ENCODE peak calls at places on chromosomes 4 and X, in six cellular contexts. I is SK-N-SH, S is osteoblast, T is upper lobe of left lung, L is body of pancreas, E is astrocyte of the spinal cord. G is an unnamed sample.

GRCh38 chrX:1380672-1381233 is 11.2 kb downstream of the SLC25A6 start:
- DNase-seq in S (peak; percentile 85), T (no peak), L (peak; percentile 20), I (peak; percentile 51), E (no peak), G (no peak)

GRCh38 chrX:129116651-129117050 is 406.6 kb downstream of the SMARCA1 start:
- DNase-seq in E (no peak), I (no peak), T (no peak), S (no peak), L (no peak), G (no peak)

GRCh38 chr4:108172780-108173598 is 4.3 kb upstream of the LEF1 start:
- DNase-seq in L (peak; percentile 52), I (peak; percentile 83), S (peak; percentile 95), E (peak; percentile 88), T (peak; percentile 92), G (no peak)

GRCh38 chrX:87236836-87237235 is 280.8 kb upstream of the KLHL4 start:
- DNase-seq in T (no peak), L (no peak), S (no peak), E (no peak), I (no peak), G (no peak)

GRCh38 chr4:13840573-13841185 is 213.2 kb upstream of the BOD1L1 start:
- DNase-seq in L (no peak), T (no peak), S (no peak), E (no peak), I (no peak), G (no peak)

GRCh38 chr4:109969909-109970308 is 57.2 kb downstream of the EGF start:
- DNase-seq in E (no peak), T (no peak), I (no peak), S (no peak), L (no peak), G (no peak)

GRCh38 chr4:82780398-82781231 is 18.0 kb downstream of the SCD5 start:
- DNase-seq in S (no peak), L (peak; percentile 85), I (peak; percentile 69), E (peak; percentile 90), T (peak; percentile 85), G (no peak)

GRCh38 chr4:179804440-179804839 is 2362.2 kb upstream of the AGA start:
- DNase-seq in T (no peak), I (no peak), E (peak; percentile 77), S (no peak), L (no peak), G (no peak)

GRCh38 chr4:148443550-148444295 is 1.5 kb upstream of the NR3C2 start:
- DNase-seq in L (peak; percentile 52), E (no peak), T (peak; percentile 92), I (peak; percentile 38), S (peak; percentile 74), G (no peak)

GRCh38 chr4:155818639-155819038 is 47.4 kb downstream of the ASIC5 start:
- DNase-seq in T (no peak), L (no peak), E (no peak), S (no peak), I (no peak), G (no peak)

GRCh38 chrX:66015152-66015827 is 24.6 kb downstream of the VSIG4 start:
- DNase-seq in L (no peak), S (peak; percentile 27), I (no peak), T (no peak), E (no peak), G (no peak)

GRCh38 chr4:4837921-4838601 is 21.4 kb upstream of the MSX1 start:
- DNase-seq in T (no peak), I (no peak), L (no peak), E (peak; percentile 36), S (no peak), G (no peak)

GRCh38 chr4:86891785-86892638 is at the start of gene C4orf36:
- DNase-seq in I (peak; percentile 87), E (peak; percentile 38), S (peak; percentile 83), T (peak; percentile 93), L (peak; percentile 80), G (no peak)

GRCh38 chr4:102598759-102599379 is 97.7 kb downstream of the NFKB1 start:
- DNase-seq in T (no peak), E (peak; percentile 22), L (no peak), S (no peak), I (no peak), G (no peak)

GRCh38 chrX:106862972-106863688 is 40.0 kb downstream of the RIPPLY1 start:
- DNase-seq in S (peak; percentile 58), T (peak; percentile 11), E (no peak), L (peak; percentile 15), I (peak; percentile 24), G (no peak)

GRCh38 chr4:153471691-153472080 is 5.5 kb downstream of the TMEM131L start:
- DNase-seq in T (no peak), I (no peak), L (peak; percentile 28), S (no peak), E (no peak), G (no peak)

GRCh38 chr4:145083891-145084640 is 13.9 kb downstream of the ANAPC10 start:
- DNase-seq in I (no peak), T (no peak), L (no peak), S (no peak), E (peak; percentile 64), G (no peak)

GRCh38 chrX:95764972-95765451 is 919.6 kb upstream of the DIAPH2 start:
- DNase-seq in E (peak; percentile 45), S (no peak), I (peak; percentile 14), L (no peak), T (no peak), G (no peak)

GRCh38 chr4:111871802-111872201 is 273.5 kb upstream of the FAM241A start:
- DNase-seq in I (no peak), S (no peak), E (no peak), L (no peak), T (no peak), G (no peak)

GRCh38 chrX:46913710-46914109 is 1.5 kb downstream of the JADE3 start:
- DNase-seq in S (peak; percentile 27), T (no peak), I (peak; percentile 21), E (peak; percentile 9), L (peak; percentile 20), G (no peak)

GRCh38 chr4:140308366-140309123 is 64.9 kb upstream of the SCOC start:
- DNase-seq in S (peak; percentile 62), E (peak; percentile 88), I (no peak), L (no peak), T (peak; percentile 42), G (peak; percentile 32)

GRCh38 chr4:76801621-76802545 is 96.1 kb downstream of the SOWAHB start:
- DNase-seq in S (no peak), T (peak; percentile 86), L (no peak), E (peak; percentile 34), I (no peak), G (no peak)

GRCh38 chr4:80989921-80990544 is 40.5 kb upstream of the BMP3 start:
- DNase-seq in T (no peak), L (no peak), S (peak; percentile 17), E (peak; percentile 73), I (peak; percentile 5), G (peak; percentile 47)

GRCh38 chr4:87270144-87270543 is 49.7 kb upstream of the KLHL8 start:
- DNase-seq in I (peak; percentile 39), T (no peak), E (peak; percentile 51), L (peak; percentile 42), S (peak; percentile 64), G (peak; percentile 16)

GRCh38 chr4:101346312-101346561 is 1.1 kb downstream of the PPP3CA start:
- DNase-seq in S (peak; percentile 71), I (peak; percentile 68), T (no peak), E (no peak), L (no peak), G (no peak)

GRCh38 chr4:76809594-76810305 is 88.2 kb downstream of the SOWAHB start:
- DNase-seq in E (no peak), L (no peak), T (no peak), S (peak; percentile 55), I (no peak), G (no peak)

GRCh38 chr4:186536285-186536684 is 19.1 kb downstream of the MTNR1A start:
- DNase-seq in S (no peak), T (no peak), L (no peak), I (no peak), E (no peak), G (no peak)
- TF ChIP-seq CTCF in S (no peak), T (no peak), L (no peak), I (no peak), E (no peak), G (no peak)

GRCh38 chr4:40627540-40627939 is 2.1 kb downstream of the RBM47 start:
- DNase-seq in E (no peak), I (no peak), T (no peak), L (no peak), S (no peak), G (no peak)

GRCh38 chr4:40626183-40626990 is 3.3 kb downstream of the RBM47 start:
- DNase-seq in I (no peak), E (no peak), L (no peak), T (no peak), S (no peak), G (no peak)

GRCh38 chr4:40630335-40631021 is 814 bp upstream of the RBM47 start:
- DNase-seq in L (peak; percentile 78), I (peak; percentile 21), E (no peak), S (no peak), T (peak; percentile 90), G (no peak)

GRCh38 chr4:40629401-40630334 is at the start of gene RBM47:
- DNase-seq in S (peak; percentile 89), E (peak; percentile 57), L (peak; percentile 87), T (peak; percentile 95), I (peak; percentile 80), G (no peak)

DNA sequence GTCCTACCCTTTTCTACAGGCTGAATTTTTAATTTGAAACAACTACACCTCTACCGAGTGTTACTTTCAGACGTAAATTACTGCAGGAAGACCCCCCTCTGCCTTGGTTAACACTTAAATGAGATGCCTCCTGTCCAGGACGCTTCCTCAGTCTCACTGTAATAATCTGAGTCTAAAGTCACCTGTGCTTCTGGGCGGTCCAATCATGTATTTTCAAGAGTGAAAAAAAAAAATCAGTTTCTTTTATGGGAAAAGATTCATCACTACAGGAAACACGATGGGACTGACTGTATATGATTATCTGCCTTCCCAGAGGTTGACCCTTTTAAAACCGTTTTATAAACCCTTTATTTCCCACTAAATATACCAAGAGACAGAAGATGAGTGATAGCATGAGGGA is 776 bp downstream of the RBM47 start:
- DNase-seq in S (no peak), E (no peak), T (no peak), L (no peak), I (no peak), G (no peak)
- H3K4me3 ChIP-seq in S (peak overlapping the region; percentile 83), E (peak overlapping the region; percentile 70), T (peak overlapping the region; percentile 43), L (peak overlapping the region; percentile 23), I (peak overlapping the region; percentile 70), G (peak overlapping the region; percentile 70)

DNA sequence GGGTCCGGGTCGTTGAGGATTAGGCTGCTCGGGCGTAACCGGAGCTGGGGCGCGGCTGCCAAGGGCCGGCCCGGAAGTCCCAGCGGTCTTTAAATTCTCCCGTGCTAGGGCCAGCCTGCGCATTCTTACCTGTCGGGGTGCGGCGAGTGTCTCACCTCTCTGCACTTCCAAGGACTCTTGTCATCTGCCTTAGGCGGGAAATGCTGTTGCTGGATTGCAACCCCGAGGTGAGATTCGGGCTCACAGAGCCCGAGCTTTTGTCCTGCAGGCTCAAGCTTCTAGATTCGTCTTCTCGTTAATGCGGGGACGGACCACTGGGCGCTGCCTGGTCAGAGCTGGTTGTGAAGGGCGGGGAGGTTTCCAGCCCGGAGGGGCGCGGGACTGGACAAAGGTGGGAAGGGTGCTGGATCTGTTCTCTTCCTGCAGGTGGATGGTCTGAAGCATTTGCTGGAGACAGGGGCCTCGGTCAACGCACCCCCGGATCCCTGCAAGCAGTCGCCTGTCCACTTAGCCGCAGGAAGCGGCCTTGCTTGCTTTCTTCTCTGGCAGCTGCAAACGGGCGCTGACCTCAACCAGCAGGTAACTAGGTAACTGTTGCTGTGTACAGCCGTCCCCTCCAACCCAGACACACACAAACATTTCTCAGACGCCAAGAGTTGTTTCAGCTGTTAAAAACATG is at the start of gene ANKRD37:
- DNase-seq in L (peak; percentile 87), T (peak; percentile 76), E (peak; percentile 69), I (peak; percentile 43), S (no peak), G (no peak)
- TF ChIP-seq CTCF in L (no peak), T (peak; percentile 16), E (no peak), I (no peak), S (no peak), G (no peak)

GRCh38 chrX:64394059-64394873 is 986 bp downstream of the MTMR8 start:
- DNase-seq in L (no peak), E (no peak), I (peak; percentile 5), S (no peak), T (no peak), G (no peak)
- H3K4me3 ChIP-seq in L (peak overlapping the region; percentile 42), E (no peak overlapping the region), I (peak overlapping the region; percentile 62), S (peak overlapping the region; percentile 51), T (peak overlapping the region; percentile 46), G (no peak overlapping the region)